ENCODE peak calls at places on chromosomes 13 and 19, in eight cellular contexts. J is CD4-positive, alpha-beta memory T cell; A is esophagus muscularis mucosa; K is astrocyte; L is fibroblast of lung; D is brain microvascular endothelial cell; Y is body of pancreas; S is small intestine. G is an unnamed sample. For H3K27me3, the result is how much of the 10 kb centered on the place peaks cover.

GRCh38 chr13:26221399-26221720 is 754 bp downstream of the RNF6 start:
- DNase-seq in K (no peak), Y (no peak), A (no peak), D (no peak), L (no peak), S (no peak), J (peak), G (no peak)

GRCh38 chr13:113040597-113041292 is 64.8 kb upstream of the F7 start:
- DNase-seq in A (no peak), Y (no peak), D (no peak), K (no peak), L (no peak), S (no peak), J (no peak), G (no peak)

GRCh38 chr13:114115191-114115671 is 17.2 kb downstream of the RASA3 start:
- DNase-seq in K (peak), A (no peak), Y (peak), D (peak), L (peak), J (no peak), S (peak), G (peak)

GRCh38 chr13:27619711-27620376 is 485 bp downstream of the LNX2 start:
- DNase-seq in L (peak), K (peak), Y (no peak), A (no peak), J (peak), S (no peak), D (peak), G (peak)

GRCh38 chr19:7215176-7215575 is 79.0 kb downstream of the INSR start:
- DNase-seq in J (no peak), S (no peak), L (no peak), D (no peak), A (no peak), K (no peak), Y (no peak), G (no peak)

GRCh38 chr19:48975947-48976847 is 11.1 kb downstream of the FTL start:
- DNase-seq in J (no peak), Y (no peak), L (no peak), A (no peak), D (no peak), K (no peak), S (no peak), G (no peak)

GRCh38 chr19:35843676-35844481 is 8.4 kb downstream of the NPHS1 start:
- DNase-seq in Y (peak), S (peak), K (no peak), J (no peak), A (no peak), D (no peak), L (no peak), G (peak)

GRCh38 chr19:45446295-45446694 is 21.5 kb upstream of the FOSB start:
- DNase-seq in L (peak), J (no peak), K (no peak), Y (no peak), A (no peak), S (peak), D (no peak), G (peak)

GRCh38 chr19:532578-533484 is 1.3 kb downstream of the CDC34 start:
- DNase-seq in J (peak), D (peak), Y (peak), K (peak), A (no peak), L (peak), S (peak), G (peak)

GRCh38 chr13:102359264-102359663 is 42.6 kb downstream of the FGF14 start:
- DNase-seq in D (no peak), S (no peak), J (no peak), L (no peak), K (no peak), Y (no peak), A (no peak), G (no peak)

GRCh38 chr13:106486287-106486686 is 49.2 kb downstream of the EFNB2 start:
- DNase-seq in S (no peak), K (no peak), D (no peak), A (no peak), Y (no peak), L (no peak), J (no peak), G (no peak)

GRCh38 chr13:28037399-28037798 is 48.9 kb upstream of the URAD start:
- DNase-seq in L (no peak), J (no peak), D (no peak), K (no peak), S (no peak), A (no peak), Y (no peak), G (peak)

GRCh38 chr19:57212109-57212508 is 18.7 kb upstream of the AURKC start:
- DNase-seq in A (no peak), D (no peak), Y (no peak), J (no peak), K (no peak), L (no peak), S (no peak), G (peak)

GRCh38 chr13:48949566-48950506 is 25.9 kb upstream of the FNDC3A start:
- DNase-seq in A (no peak), L (no peak), Y (no peak), D (no peak), J (no peak), K (no peak), S (no peak), G (no peak)

GRCh38 chr19:3778899-3779723 is 7.1 kb downstream of the MATK start:
- DNase-seq in Y (no peak), S (no peak), D (no peak), L (no peak), A (no peak), K (no peak), J (peak), G (no peak)

GRCh38 chr19:15332311-15332996 is at the start of gene BRD4:
- DNase-seq in Y (peak), A (no peak), K (no peak), J (peak), D (no peak), S (peak), L (peak), G (no peak)

GRCh38 chr13:74687452-74688180 is 553.4 kb upstream of the KLF12 start:
- DNase-seq in J (no peak), L (no peak), D (no peak), A (no peak), S (no peak), K (no peak), Y (no peak), G (no peak)

GRCh38 chr19:40663712-40664692 is 26.4 kb downstream of the NUMBL start:
- DNase-seq in A (no peak), L (no peak), D (peak), J (peak), K (peak), S (no peak), Y (no peak), G (no peak)

GRCh38 chr19:38337360-38337653 is 1.7 kb downstream of the CATSPERG start:
- DNase-seq in D (no peak), Y (no peak), A (no peak), S (no peak), L (no peak), K (no peak), J (no peak), G (no peak)

GRCh38 chr13:35927554-35927953 is 203.6 kb downstream of the DCLK1 start:
- DNase-seq in D (peak), A (no peak), S (no peak), K (peak), L (peak), J (no peak), Y (no peak), G (peak)

GRCh38 chr19:49684983-49685553 is 4.3 kb upstream of the ADM5 start:
- DNase-seq in D (no peak), Y (no peak), K (no peak), J (no peak), L (no peak), A (no peak), S (no peak), G (no peak)

GRCh38 chr13:52738719-52739467 is 727 bp downstream of the CNMD start:
- DNase-seq in A (peak), D (no peak), J (no peak), Y (peak), S (no peak), K (no peak), L (no peak), G (no peak)

GRCh38 chr13:114101831-114102520 is 30.4 kb downstream of the RASA3 start:
- DNase-seq in J (peak), L (no peak), K (no peak), A (no peak), S (no peak), Y (peak), D (no peak), G (no peak)

GRCh38 chr13:93620366-93620765 is 393.8 kb downstream of the GPC6 start:
- DNase-seq in L (no peak), K (peak), J (no peak), S (no peak), A (no peak), Y (no peak), D (no peak), G (no peak)

GRCh38 chr19:34577531-34578101 is 96.1 kb downstream of the WTIP start:
- DNase-seq in A (peak), L (no peak), J (no peak), D (no peak), Y (no peak), S (no peak), K (no peak), G (no peak)

GRCh38 chr19:57974434-57974833 is at the start of gene C19orf18:
- DNase-seq in S (no peak), K (no peak), J (no peak), D (no peak), A (no peak), Y (no peak), L (no peak), G (no peak)

GRCh38 chr19:16039545-16039944 is 36.8 kb upstream of the TPM4 start:
- DNase-seq in D (no peak), Y (no peak), K (no peak), A (no peak), J (no peak), L (no peak), S (no peak), G (no peak)

GRCh38 chr13:41117859-41118258 is 14.7 kb downstream of the KBTBD6 start:
- DNase-seq in S (no peak), Y (no peak), D (no peak), A (no peak), K (no peak), L (no peak), J (no peak), G (peak)

GRCh38 chr19:5621311-5621944 is 1.1 kb downstream of the SAFB2 start:
- DNase-seq in D (no peak), K (no peak), J (no peak), S (peak), Y (no peak), L (no peak), A (no peak), G (no peak)

GRCh38 chr13:77300176-77301141 is 26.4 kb downstream of the MYCBP2 start:
- DNase-seq in S (no peak), K (peak), D (peak), J (no peak), L (peak), Y (no peak), A (no peak), G (peak)

GRCh38 chr13:93227280-93227905 is 786 bp downstream of the GPC6 start:
- DNase-seq in S (no peak), A (no peak), Y (no peak), L (peak), J (no peak), K (peak), D (peak), G (no peak)

GRCh38 chr13:40781717-40782116 is 7.7 kb upstream of the SLC25A15 start:
- DNase-seq in D (no peak), S (no peak), K (no peak), J (no peak), L (no peak), A (no peak), Y (no peak), G (no peak)

GRCh38 chr19:18278521-18279265 is 2.7 kb downstream of the JUND start:
- DNase-seq in K (no peak), D (peak), J (peak), L (no peak), Y (peak), A (no peak), S (peak), G (no peak)

GRCh38 chr19:1223018-1223855 is 14.6 kb downstream of the CBARP start:
- DNase-seq in D (no peak), L (no peak), A (no peak), K (no peak), S (peak), J (no peak), Y (no peak), G (peak)

GRCh38 chr19:42076375-42076944 is 494 bp downstream of the ZNF574 start:
- DNase-seq in L (peak), S (no peak), K (no peak), D (no peak), J (peak), A (no peak), Y (no peak), G (no peak)

GRCh38 chr19:42075364-42075615 is 676 bp upstream of the ZNF574 start:
- DNase-seq in L (no peak), Y (no peak), K (no peak), J (no peak), D (no peak), S (no peak), A (no peak), G (peak)

GRCh38 chr19:42078058-42078457 is 2.1 kb downstream of the ZNF574 start:
- DNase-seq in L (no peak), S (no peak), D (no peak), J (no peak), A (no peak), Y (no peak), K (no peak), G (no peak)

GRCh38 chr19:42075616-42076374 is at the start of gene ZNF574:
- DNase-seq in K (peak), S (peak), L (peak), Y (peak), A (peak), J (peak), D (peak), G (peak)

GRCh38 chr19:42074513-42075363 is 1.2 kb upstream of the ZNF574 start:
- DNase-seq in Y (no peak), L (no peak), A (no peak), J (no peak), K (no peak), D (no peak), S (peak), G (no peak)
- H3K27me3 ChIP-seq in Y (under half), L (under half), A (under half), J (under half), K (under half), D (under half), S (under half), G (under half)

GRCh38 chr19:13926715-13927114 is 11.5 kb downstream of the PODNL1 start:
- DNase-seq in J (no peak), L (no peak), K (no peak), S (no peak), Y (no peak), D (no peak), A (no peak), G (no peak)
- H3K27me3 ChIP-seq in J (under half), L (under half), K (under half), S (under half), Y (under half), D (under half), A (under half), G (under half)

GRCh38 chr13:20160346-20161274 is at the start of gene GJA3:
- DNase-seq in Y (no peak), A (no peak), D (no peak), L (peak), S (no peak), J (no peak), K (peak), G (peak)
- H3K27me3 ChIP-seq in Y (under half), A (half or more), D (under half), L (under half), S (under half), J (under half), K (under half), G (under half)

GRCh38 chr19:41934849-41935374 is 6.7 kb upstream of the ERFL start:
- DNase-seq in D (peak), K (no peak), A (no peak), Y (peak), J (peak), L (peak), S (peak), G (no peak)
- H3K27me3 ChIP-seq in D (half or more), K (half or more), A (half or more), Y (under half), J (under half), L (half or more), S (under half), G (under half)

G was measured in bronchial epithelial cell.